ENCODE peak calls at places on chromosomes 7 and 10, in eight cellular contexts. R is SJSA1; Z is colonic mucosa; Y is CD8-positive, alpha-beta memory T cell; D is prostate gland; V is brain microvascular endothelial cell; E is neuronal stem cell; F is mesendoderm. Q is an unnamed sample.

GRCh38 chr7:13742126-13742525 is 247.3 kb downstream of the ETV1 start:
- DNase-seq in F (peak), Z (no peak), R (no peak), E (no peak), Y (no peak), D (no peak), V (peak), Q (no peak)

GRCh38 chr7:25391295-25391861 is 163.1 kb upstream of the NPVF start:
- DNase-seq in Y (no peak), R (no peak), F (peak), V (peak), E (no peak), D (no peak), Z (no peak), Q (peak)

GRCh38 chr10:93954726-93955363 is 38.9 kb upstream of the PLCE1 start:
- DNase-seq in D (no peak), V (peak), R (peak), Z (no peak), Y (no peak), E (no peak), F (no peak), Q (no peak)

GRCh38 chr10:93875032-93875358 is 18.8 kb upstream of the SLC35G1 start:
- DNase-seq in Y (no peak), V (no peak), Z (no peak), F (no peak), D (no peak), E (no peak), R (no peak), Q (no peak)

GRCh38 chr7:101718747-101719260 is 89.7 kb upstream of the MYL10 start:
- DNase-seq in V (no peak), Y (no peak), F (no peak), Z (no peak), E (no peak), R (no peak), D (no peak), Q (no peak)

GRCh38 chr7:1129431-1129830 is 30.6 kb downstream of the ZFAND2A start:
- DNase-seq in Y (no peak), F (no peak), E (no peak), Z (no peak), D (no peak), V (no peak), R (no peak), Q (no peak)

GRCh38 chr7:24466109-24466768 is 107.0 kb upstream of the PALS2 start:
- DNase-seq in R (no peak), Y (no peak), E (no peak), D (no peak), F (no peak), Z (no peak), V (no peak), Q (no peak)

GRCh38 chr10:113552723-113553122 is at the start of gene HABP2:
- DNase-seq in E (no peak), F (no peak), Y (no peak), Z (no peak), D (no peak), R (no peak), V (no peak), Q (no peak)

GRCh38 chr10:86603256-86603655 is 51.1 kb upstream of the OPN4 start:
- DNase-seq in E (no peak), V (no peak), R (no peak), Y (no peak), F (no peak), D (no peak), Z (no peak), Q (no peak)

GRCh38 chr10:13352519-13352918 is 4.4 kb upstream of the SEPHS1 start:
- DNase-seq in Y (no peak), E (no peak), R (no peak), F (peak), D (no peak), Z (no peak), V (no peak), Q (peak)

GRCh38 chr7:159061209-159061608 is 83.5 kb downstream of the VIPR2 start:
- DNase-seq in F (no peak), Y (no peak), D (no peak), R (no peak), Z (no peak), E (no peak), V (no peak), Q (no peak)

GRCh38 chr10:25493122-25493893 is 318.5 kb downstream of the GPR158 start:
- DNase-seq in V (peak), Y (no peak), D (no peak), R (peak), Z (no peak), F (peak), E (peak), Q (peak)

GRCh38 chr10:10094700-10095099 is 923.0 kb upstream of the CELF2 start:
- DNase-seq in V (no peak), R (no peak), F (no peak), Y (no peak), E (no peak), Z (no peak), D (no peak), Q (no peak)

GRCh38 chr10:1638889-1639418 is 98.4 kb downstream of the ADARB2 start:
- DNase-seq in D (no peak), V (no peak), R (no peak), E (no peak), Z (no peak), Y (no peak), F (no peak), Q (no peak)

GRCh38 chr7:139687980-139688632 is 89.7 kb downstream of the HIPK2 start:
- DNase-seq in F (peak), Y (no peak), D (no peak), R (no peak), Z (no peak), V (peak), E (no peak), Q (no peak)

GRCh38 chr10:8331896-8332729 is 277.6 kb downstream of the GATA3 start:
- DNase-seq in D (peak), V (peak), F (peak), R (peak), Y (peak), Z (peak), E (peak), Q (peak)

GRCh38 chr10:126646101-126646500 is 24.4 kb downstream of the C10orf90 start:
- DNase-seq in Z (no peak), V (peak), E (no peak), Y (no peak), D (no peak), F (no peak), R (no peak), Q (no peak)

DNA sequence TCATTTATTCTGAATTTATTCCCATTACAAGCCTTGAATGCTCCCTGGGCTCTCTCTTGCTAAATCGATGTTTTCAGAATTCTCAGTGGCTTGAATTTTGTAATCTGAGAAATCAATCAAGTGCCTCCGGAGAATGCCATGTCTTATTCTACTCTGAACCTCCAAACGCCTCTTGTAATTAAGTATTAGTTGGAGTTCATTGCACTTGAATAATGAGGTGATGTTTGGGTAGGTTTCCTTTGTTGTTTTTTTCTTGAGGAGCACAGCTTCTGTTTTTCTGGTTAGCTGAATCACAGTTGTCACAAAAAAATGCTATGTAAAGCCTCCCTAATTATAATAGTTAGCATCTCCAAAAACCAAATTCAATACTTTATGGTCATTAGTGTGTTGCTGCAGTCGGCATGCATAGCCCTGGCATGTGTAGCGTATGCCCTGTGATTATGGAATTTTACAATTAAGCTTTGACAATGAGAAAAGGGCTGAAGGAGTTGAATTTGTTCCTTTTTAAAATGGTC is 100.3 kb downstream of the PLPP4 start:
- DNase-seq in V (no peak), E (peak), Z (no peak), Y (no peak), R (no peak), D (no peak), F (no peak), Q (peak)
- H3K27ac ChIP-seq in V (no peak), E (peak), Z (no peak), Y (no peak), R (no peak), D (no peak), F (no peak), Q (peak)

DNA sequence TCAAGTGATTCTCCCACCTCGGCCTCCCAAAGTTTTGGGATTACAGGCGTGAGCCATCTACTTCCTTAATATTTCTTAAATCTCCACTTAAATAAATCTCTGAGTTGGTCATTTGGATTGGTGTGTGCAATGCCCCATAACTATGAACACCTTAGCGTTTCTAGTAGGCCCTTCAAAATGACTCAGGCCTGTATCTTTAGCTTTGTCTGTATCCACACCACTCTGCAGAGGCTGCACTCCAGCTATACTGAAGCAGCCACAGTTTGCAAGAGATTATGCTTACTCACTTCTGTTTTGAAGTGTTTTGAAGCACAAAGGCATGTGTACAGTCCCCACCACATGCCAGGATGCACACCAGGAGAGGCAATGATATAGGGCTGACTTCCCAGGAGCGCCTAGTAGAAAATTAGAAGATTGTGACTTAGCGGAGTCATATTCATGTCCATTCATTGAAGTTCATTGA is 2.4 kb upstream of the ST7 start:
- DNase-seq in D (no peak), F (no peak), V (no peak), E (no peak), R (no peak), Y (no peak), Z (no peak), Q (no peak)
- H3K27ac ChIP-seq in D (no peak), F (no peak), V (no peak), E (no peak), R (no peak), Y (peak), Z (no peak), Q (no peak)

GRCh38 chr7:129103561-129104324 is 40.8 kb upstream of the TSPAN33 start:
- DNase-seq in E (no peak), F (no peak), Y (no peak), V (no peak), D (no peak), Z (no peak), R (no peak), Q (no peak)

GRCh38 chr7:129098409-129099084 is 43.6 kb upstream of the TNPO3 start:
- DNase-seq in D (no peak), R (no peak), Y (no peak), V (no peak), Z (no peak), F (no peak), E (no peak), Q (no peak)

GRCh38 chr7:129100827-129101166 is 43.7 kb upstream of the TSPAN33 start:
- DNase-seq in V (no peak), Z (no peak), D (no peak), Y (no peak), E (no peak), F (no peak), R (no peak), Q (no peak)

GRCh38 chr7:129101746-129102145 is 42.8 kb upstream of the TSPAN33 start:
- DNase-seq in R (no peak), Y (no peak), D (no peak), Z (no peak), F (no peak), V (no peak), E (no peak), Q (no peak)
- H3K27ac ChIP-seq in R (no peak), Y (no peak), D (no peak), Z (no peak), F (no peak), V (no peak), E (no peak), Q (no peak)

DNA sequence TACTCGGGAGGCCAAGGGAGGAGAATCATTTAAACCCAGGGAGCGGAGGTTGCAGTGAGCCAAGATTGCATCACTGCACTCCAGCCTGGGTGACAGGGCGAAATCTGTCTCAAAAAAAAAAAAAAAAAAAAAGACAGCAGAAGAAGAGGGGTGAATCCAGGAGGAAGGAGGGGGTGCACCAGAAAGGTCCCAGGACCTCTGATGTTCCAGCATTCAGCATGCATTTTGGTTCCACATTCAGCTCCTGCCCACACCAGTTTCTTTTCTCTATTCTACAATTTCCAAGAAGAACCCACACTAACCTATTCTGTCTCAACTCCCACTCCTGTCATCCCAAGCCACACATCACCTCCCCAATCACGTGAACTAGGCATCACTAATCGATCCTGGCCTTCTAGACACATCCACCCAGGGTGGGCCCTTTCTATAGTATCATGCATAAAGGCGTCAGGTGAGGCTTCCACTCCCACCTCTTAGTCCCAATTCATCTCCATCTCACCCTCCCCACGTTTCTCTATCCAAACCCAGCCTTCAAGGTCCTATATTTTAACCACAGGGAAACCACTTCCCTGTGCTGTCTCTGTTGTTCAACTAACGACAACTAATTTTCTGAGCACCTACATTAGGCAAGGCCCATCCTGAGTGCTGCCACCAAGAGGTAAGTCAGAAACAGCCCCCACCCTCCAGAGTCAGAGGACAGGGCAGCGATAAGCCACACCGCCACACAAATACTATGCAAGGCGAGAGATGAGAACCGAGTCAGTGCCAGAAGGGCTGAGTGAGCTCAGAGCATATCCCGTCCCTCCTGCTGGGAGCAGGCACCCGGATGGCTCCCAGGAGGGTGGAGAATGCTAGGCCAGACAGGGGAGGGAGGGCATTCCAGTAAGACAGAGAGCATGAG is 2.2 kb downstream of the ANXA11 start:
- DNase-seq in V (peak), R (peak), F (peak), Y (peak), E (no peak), Z (peak), D (peak), Q (peak)
- H3K27ac ChIP-seq in V (peak), R (no peak), F (no peak), Y (peak), E (no peak), Z (peak), D (peak), Q (no peak)